ENCODE peak calls at places on chromosomes 13 and 19, in five cellular contexts. One of them, this sample, is unnamed.

GRCh38 chr13:36297600-36298338 is at the start of gene CCDC169:
- DNase-seq in fibroblast of mammary gland: peak
- DNase-seq in colonic mucosa: peak
- DNase-seq in transverse colon: peak
- DNase-seq in GM13977: no peak
- DNase-seq in this sample: peak

GRCh38 chr13:39245688-39246087 is 207.4 kb downstream of the NHLRC3 start:
- DNase-seq in colonic mucosa: no peak
- DNase-seq in fibroblast of mammary gland: no peak
- DNase-seq in transverse colon: no peak
- DNase-seq in GM13977: no peak
- DNase-seq in this sample: no peak

GRCh38 chr19:58568731-58569130 is 4.4 kb downstream of the MZF1 start:
- DNase-seq in fibroblast of mammary gland: no peak
- DNase-seq in transverse colon: peak
- DNase-seq in GM13977: no peak
- DNase-seq in colonic mucosa: peak
- DNase-seq in this sample: no peak

GRCh38 chr13:102250448-102250847 is 151.4 kb downstream of the FGF14 start:
- DNase-seq in fibroblast of mammary gland: no peak
- DNase-seq in colonic mucosa: no peak
- DNase-seq in GM13977: no peak
- DNase-seq in transverse colon: no peak
- DNase-seq in this sample: no peak

GRCh38 chr19:58417071-58417470 is 8.6 kb downstream of the ZNF584 start:
- DNase-seq in fibroblast of mammary gland: no peak
- DNase-seq in GM13977: no peak
- DNase-seq in colonic mucosa: no peak
- DNase-seq in transverse colon: no peak
- DNase-seq in this sample: no peak

GRCh38 chr13:35767256-35767981 is 290.9 kb upstream of the MAB21L1 start:
- DNase-seq in GM13977: no peak
- DNase-seq in transverse colon: no peak
- DNase-seq in colonic mucosa: no peak
- DNase-seq in fibroblast of mammary gland: no peak
- DNase-seq in this sample: no peak

GRCh38 chr19:46009530-46010510 is 13.0 kb downstream of the PGLYRP1 start:
- DNase-seq in transverse colon: peak
- DNase-seq in GM13977: peak
- DNase-seq in colonic mucosa: peak
- DNase-seq in fibroblast of mammary gland: peak
- DNase-seq in this sample: peak

GRCh38 chr13:45575146-45575829 is 40.3 kb downstream of the ERICH6B start:
- DNase-seq in GM13977: no peak
- DNase-seq in fibroblast of mammary gland: peak
- DNase-seq in transverse colon: no peak
- DNase-seq in colonic mucosa: no peak
- DNase-seq in this sample: no peak

GRCh38 chr19:52343548-52343947 is 7.5 kb downstream of the ZNF610 start:
- DNase-seq in colonic mucosa: peak
- DNase-seq in GM13977: no peak
- DNase-seq in transverse colon: peak
- DNase-seq in fibroblast of mammary gland: peak
- DNase-seq in this sample: peak

GRCh38 chr19:3986260-3987041 is 1.2 kb upstream of the EEF2 start:
- DNase-seq in transverse colon: peak
- DNase-seq in colonic mucosa: peak
- DNase-seq in fibroblast of mammary gland: peak
- DNase-seq in GM13977: peak
- DNase-seq in this sample: peak

GRCh38 chr13:72109863-72110262 is 242.9 kb upstream of the DACH1 start:
- DNase-seq in transverse colon: no peak
- DNase-seq in fibroblast of mammary gland: no peak
- DNase-seq in colonic mucosa: no peak
- DNase-seq in GM13977: no peak
- DNase-seq in this sample: no peak

GRCh38 chr19:11291991-11292390 is 4.0 kb upstream of the TSPAN16 start:
- DNase-seq in transverse colon: no peak
- DNase-seq in fibroblast of mammary gland: no peak
- DNase-seq in colonic mucosa: no peak
- DNase-seq in GM13977: no peak
- DNase-seq in this sample: no peak

GRCh38 chr13:30872685-30873443 is 33.2 kb upstream of the MEDAG start:
- DNase-seq in transverse colon: no peak
- DNase-seq in GM13977: no peak
- DNase-seq in fibroblast of mammary gland: peak
- DNase-seq in colonic mucosa: no peak
- DNase-seq in this sample: no peak

GRCh38 chr19:29665826-29666633 is 769 bp downstream of the PLEKHF1 start:
- DNase-seq in GM13977: no peak
- DNase-seq in fibroblast of mammary gland: peak
- DNase-seq in colonic mucosa: peak
- DNase-seq in transverse colon: peak
- DNase-seq in this sample: peak

GRCh38 chr19:789473-790052 is 7.7 kb upstream of the PTBP1 start:
- DNase-seq in fibroblast of mammary gland: no peak
- DNase-seq in transverse colon: no peak
- DNase-seq in colonic mucosa: no peak
- DNase-seq in GM13977: no peak
- DNase-seq in this sample: no peak

GRCh38 chr13:67549331-67549730 is 319.2 kb upstream of the PCDH9 start:
- DNase-seq in fibroblast of mammary gland: peak
- DNase-seq in colonic mucosa: no peak
- DNase-seq in GM13977: no peak
- DNase-seq in transverse colon: no peak
- DNase-seq in this sample: no peak

GRCh38 chr13:102651892-102652291 is 43.0 kb downstream of the METTL21C start:
- DNase-seq in fibroblast of mammary gland: peak
- DNase-seq in transverse colon: no peak
- DNase-seq in GM13977: no peak
- DNase-seq in colonic mucosa: no peak
- DNase-seq in this sample: no peak

GRCh38 chr19:1577929-1578618 is 9.9 kb upstream of the MEX3D start:
- DNase-seq in GM13977: no peak
- DNase-seq in colonic mucosa: no peak
- DNase-seq in fibroblast of mammary gland: no peak
- DNase-seq in transverse colon: no peak
- DNase-seq in this sample: no peak

GRCh38 chr13:48251616-48252081 is 18.6 kb downstream of the ITM2B start:
- DNase-seq in fibroblast of mammary gland: peak
- DNase-seq in transverse colon: no peak
- DNase-seq in colonic mucosa: no peak
- DNase-seq in GM13977: no peak
- DNase-seq in this sample: no peak

GRCh38 chr19:30395283-30395682 is 23.1 kb downstream of the ZNF536 start:
- DNase-seq in colonic mucosa: no peak
- DNase-seq in transverse colon: no peak
- DNase-seq in GM13977: no peak
- DNase-seq in fibroblast of mammary gland: no peak
- DNase-seq in this sample: no peak

GRCh38 chr13:96819375-96819774 is 174.9 kb downstream of the OXGR1 start:
- DNase-seq in colonic mucosa: no peak
- DNase-seq in GM13977: no peak
- DNase-seq in fibroblast of mammary gland: peak
- DNase-seq in transverse colon: no peak
- DNase-seq in this sample: no peak

GRCh38 chr19:55358943-55359908 is 3.8 kb downstream of the GARIN5B start:
- DNase-seq in colonic mucosa: no peak
- DNase-seq in GM13977: no peak
- DNase-seq in fibroblast of mammary gland: no peak
- DNase-seq in transverse colon: no peak
- DNase-seq in this sample: no peak

GRCh38 chr13:80903911-80904310 is 563.0 kb upstream of the SPRY2 start:
- DNase-seq in transverse colon: no peak
- DNase-seq in GM13977: no peak
- DNase-seq in fibroblast of mammary gland: peak
- DNase-seq in colonic mucosa: no peak
- DNase-seq in this sample: no peak

GRCh38 chr13:43316997-43317396 is 293.6 kb downstream of the DNAJC15 start:
- DNase-seq in transverse colon: no peak
- DNase-seq in GM13977: no peak
- DNase-seq in colonic mucosa: no peak
- DNase-seq in fibroblast of mammary gland: peak
- DNase-seq in this sample: no peak

GRCh38 chr19:45442927-45443461 is 19.3 kb upstream of the ERCC1 start:
- DNase-seq in fibroblast of mammary gland: peak
- DNase-seq in colonic mucosa: peak
- DNase-seq in transverse colon: peak
- DNase-seq in GM13977: peak
- DNase-seq in this sample: no peak

GRCh38 chr19:41707502-41707812 is 969 bp upstream of the CEACAM5 start:
- DNase-seq in fibroblast of mammary gland: no peak
- DNase-seq in GM13977: no peak
- DNase-seq in colonic mucosa: peak
- DNase-seq in transverse colon: peak
- DNase-seq in this sample: no peak

GRCh38 chr13:38733146-38733545 is 46.3 kb downstream of the FREM2 start:
- DNase-seq in GM13977: no peak
- DNase-seq in colonic mucosa: no peak
- DNase-seq in transverse colon: no peak
- DNase-seq in fibroblast of mammary gland: no peak
- DNase-seq in this sample: no peak

GRCh38 chr19:18191640-18192062 is 1.4 kb upstream of the MPV17L2 start:
- DNase-seq in colonic mucosa: peak
- DNase-seq in transverse colon: peak
- DNase-seq in fibroblast of mammary gland: no peak
- DNase-seq in GM13977: no peak
- DNase-seq in this sample: no peak

GRCh38 chr13:48626077-48626449 is 27.7 kb upstream of the CYSLTR2 start:
- DNase-seq in GM13977: no peak
- DNase-seq in colonic mucosa: no peak
- DNase-seq in fibroblast of mammary gland: peak
- DNase-seq in transverse colon: no peak
- DNase-seq in this sample: no peak

GRCh38 chr13:29537736-29538624 is 57.5 kb downstream of the SLC7A1 start:
- DNase-seq in transverse colon: no peak
- DNase-seq in colonic mucosa: no peak
- DNase-seq in fibroblast of mammary gland: no peak
- DNase-seq in GM13977: no peak
- DNase-seq in this sample: no peak

GRCh38 chr13:74136089-74136658 is 2.0 kb upstream of the KLF12 start:
- DNase-seq in transverse colon: peak
- DNase-seq in GM13977: peak
- DNase-seq in fibroblast of mammary gland: peak
- DNase-seq in colonic mucosa: peak
- DNase-seq in this sample: peak

GRCh38 chr19:27805848-27806247 is 1407.1 kb downstream of the UQCRFS1 start:
- DNase-seq in fibroblast of mammary gland: no peak
- DNase-seq in transverse colon: no peak
- DNase-seq in GM13977: no peak
- DNase-seq in colonic mucosa: no peak
- DNase-seq in this sample: no peak

GRCh38 chr13:68927387-68928026 is 1180.1 kb upstream of the ATXN8OS start:
- DNase-seq in colonic mucosa: no peak
- DNase-seq in transverse colon: peak
- DNase-seq in GM13977: no peak
- DNase-seq in fibroblast of mammary gland: peak
- DNase-seq in this sample: no peak
- TF ChIP-seq CTCF in colonic mucosa: no peak
- TF ChIP-seq CTCF in transverse colon: no peak
- TF ChIP-seq CTCF in GM13977: peak
- TF ChIP-seq CTCF in fibroblast of mammary gland: peak
- TF ChIP-seq CTCF in this sample: peak

DNA sequence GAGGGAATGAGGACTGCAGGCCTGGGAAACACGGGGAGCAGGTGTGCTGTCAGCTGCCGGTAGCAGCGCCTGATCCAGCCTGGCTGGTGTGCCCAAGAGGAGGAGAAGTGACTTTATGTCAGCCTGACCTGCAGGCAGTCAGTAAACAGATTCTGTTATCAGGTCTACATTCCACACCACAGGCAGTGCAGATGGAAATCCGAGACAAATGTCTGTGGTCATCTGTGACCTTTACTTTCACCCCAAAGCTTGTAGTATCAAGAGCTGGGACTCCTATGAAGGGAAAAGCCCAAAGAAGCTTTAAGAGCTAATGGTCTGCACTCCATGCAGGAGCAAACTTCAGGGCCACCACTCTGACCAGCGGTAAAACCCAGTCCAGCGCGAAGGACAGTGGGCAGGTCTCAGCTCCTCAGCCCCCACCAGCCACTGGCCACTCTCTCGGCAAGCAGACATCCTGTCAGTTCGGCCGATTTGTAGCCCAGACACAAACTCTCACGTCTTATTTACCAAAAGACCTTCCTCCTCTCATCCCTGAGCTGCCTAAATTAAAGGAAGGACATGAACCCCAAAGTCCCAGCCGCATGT is 7.7 kb downstream of the EPS15L1 start:
- DNase-seq in transverse colon: no peak
- DNase-seq in colonic mucosa: no peak
- DNase-seq in fibroblast of mammary gland: no peak
- DNase-seq in GM13977: no peak
- DNase-seq in this sample: no peak
- TF ChIP-seq CTCF in transverse colon: no peak
- TF ChIP-seq CTCF in colonic mucosa: no peak
- TF ChIP-seq CTCF in fibroblast of mammary gland: no peak
- TF ChIP-seq CTCF in GM13977: no peak
- TF ChIP-seq CTCF in this sample: no peak

GRCh38 chr13:70729369-70729768 is 621.1 kb upstream of the KLHL1 start:
- DNase-seq in colonic mucosa: no peak
- DNase-seq in GM13977: no peak
- DNase-seq in fibroblast of mammary gland: no peak
- DNase-seq in transverse colon: no peak
- DNase-seq in this sample: no peak
- TF ChIP-seq CTCF in colonic mucosa: no peak
- TF ChIP-seq CTCF in GM13977: no peak
- TF ChIP-seq CTCF in fibroblast of mammary gland: no peak
- TF ChIP-seq CTCF in transverse colon: no peak
- TF ChIP-seq CTCF in this sample: no peak

DNA sequence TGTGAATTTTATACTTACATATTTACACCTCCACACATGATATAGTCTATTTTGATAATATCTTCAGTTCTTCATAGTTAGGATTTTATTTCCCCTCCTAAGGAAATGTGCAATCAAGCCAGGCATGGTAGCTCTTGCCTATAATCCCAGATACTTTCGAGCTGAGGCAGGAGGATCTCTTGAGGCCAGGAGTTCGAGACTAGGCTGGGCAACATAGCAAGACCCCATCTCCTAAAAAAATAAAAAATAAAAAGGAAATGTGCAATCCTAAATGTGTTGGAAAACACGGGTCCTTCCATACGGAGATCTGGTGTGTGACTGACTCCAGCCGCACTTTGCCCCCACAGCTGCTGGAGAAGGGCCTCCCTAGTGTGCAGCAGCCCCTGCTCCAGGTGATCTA is 71.5 kb downstream of the ZAR1L start:
- DNase-seq in fibroblast of mammary gland: no peak
- DNase-seq in colonic mucosa: no peak
- DNase-seq in GM13977: no peak
- DNase-seq in transverse colon: no peak
- DNase-seq in this sample: no peak
- TF ChIP-seq CTCF in fibroblast of mammary gland: no peak
- TF ChIP-seq CTCF in colonic mucosa: no peak
- TF ChIP-seq CTCF in GM13977: no peak
- TF ChIP-seq CTCF in transverse colon: no peak
- TF ChIP-seq CTCF in this sample: no peak

GRCh38 chr13:77079902-77080413 is 53.0 kb upstream of the FBXL3 start:
- DNase-seq in transverse colon: no peak
- DNase-seq in colonic mucosa: no peak
- DNase-seq in GM13977: no peak
- DNase-seq in fibroblast of mammary gland: no peak
- DNase-seq in this sample: no peak
- TF ChIP-seq CTCF in transverse colon: no peak
- TF ChIP-seq CTCF in colonic mucosa: no peak
- TF ChIP-seq CTCF in GM13977: no peak
- TF ChIP-seq CTCF in fibroblast of mammary gland: no peak
- TF ChIP-seq CTCF in this sample: no peak

GRCh38 chr19:13796301-13797057 is 1.2 kb downstream of the ZSWIM4 start:
- DNase-seq in transverse colon: peak
- DNase-seq in GM13977: peak
- DNase-seq in fibroblast of mammary gland: peak
- DNase-seq in colonic mucosa: peak
- DNase-seq in this sample: peak
- TF ChIP-seq CTCF in transverse colon: no peak
- TF ChIP-seq CTCF in GM13977: no peak
- TF ChIP-seq CTCF in fibroblast of mammary gland: peak
- TF ChIP-seq CTCF in colonic mucosa: no peak
- TF ChIP-seq CTCF in this sample: no peak

This sample was measured in GM10248.